ENCODE peak calls at places on chromosomes 12 and 14, in five cellular contexts. B is tibial artery, S is cardiac muscle cell, C is fibroblast of lung, L is brain microvascular endothelial cell. H is an unnamed sample. For H3K36me3, the result is how much of the 10 kb centered on the place peaks cover.

GRCh38 chr12:26001530-26001929 is 43.0 kb downstream of the RASSF8 start:
- DNase-seq in L (no peak), S (no peak), C (no peak), B (no peak), H (no peak)

GRCh38 chr14:73943083-73943482 is 6.8 kb downstream of the FAM161B start:
- DNase-seq in S (peak), L (peak), C (peak), B (peak), H (no peak)

GRCh38 chr12:13211859-13212664 is 15.5 kb downstream of the EMP1 start:
- DNase-seq in S (peak), B (no peak), C (peak), L (peak), H (peak)

GRCh38 chr12:43980627-43981191 is 144.8 kb downstream of the TMEM117 start:
- DNase-seq in B (no peak), S (no peak), C (no peak), L (no peak), H (peak)

GRCh38 chr14:53193193-53193592 is 40.1 kb upstream of the DDHD1 start:
- DNase-seq in B (no peak), L (peak), S (peak), C (peak), H (no peak)

GRCh38 chr12:4506870-4507269 is 31.8 kb upstream of the RAD51AP1 start:
- DNase-seq in S (peak), B (no peak), L (peak), C (peak), H (no peak)

GRCh38 chr12:84969226-84969625 is 56.6 kb upstream of the SLC6A15 start:
- DNase-seq in L (no peak), B (no peak), C (no peak), S (no peak), H (no peak)

GRCh38 chr14:34711169-34711568 is 3.2 kb downstream of the CFL2 start:
- DNase-seq in S (peak), B (no peak), C (peak), L (peak), H (no peak)

GRCh38 chr14:52845079-52845478 is 53.7 kb upstream of the GNPNAT1 start:
- DNase-seq in L (no peak), S (no peak), C (no peak), B (no peak), H (no peak)

GRCh38 chr12:64518396-64518795 is 66.5 kb downstream of the TBK1 start:
- DNase-seq in C (no peak), L (no peak), B (no peak), S (no peak), H (no peak)

GRCh38 chr14:95614335-95614734 is 71.9 kb upstream of the TCL1B start:
- DNase-seq in L (no peak), S (no peak), B (no peak), C (no peak), H (peak)

GRCh38 chr12:75783093-75783877 is 248.3 kb downstream of the PHLDA1 start:
- DNase-seq in L (no peak), S (no peak), B (peak), C (peak), H (no peak)

GRCh38 chr14:106652494-106652893 is 1126.1 kb downstream of the TMEM121 start:
- DNase-seq in B (no peak), S (no peak), C (no peak), L (no peak), H (no peak)

GRCh38 chr12:1162083-1162760 is 171.2 kb downstream of the ERC1 start:
- DNase-seq in S (no peak), L (no peak), B (no peak), C (no peak), H (no peak)

GRCh38 chr12:101768781-101769180 is 29.5 kb upstream of the SYCP3 start:
- DNase-seq in L (no peak), C (no peak), B (no peak), S (no peak), H (no peak)

GRCh38 chr12:101769865-101770264 is 30.6 kb upstream of the SYCP3 start:
- DNase-seq in L (no peak), S (no peak), C (no peak), B (no peak), H (no peak)

GRCh38 chr12:101775814-101776213 is 36.6 kb upstream of the SYCP3 start:
- DNase-seq in S (no peak), C (no peak), B (no peak), L (no peak), H (no peak)

GRCh38 chr12:101773560-101774206 is 34.4 kb upstream of the SYCP3 start:
- DNase-seq in S (peak), C (peak), L (peak), B (peak), H (peak)

GRCh38 chr12:101772019-101772774 is 32.9 kb upstream of the SYCP3 start:
- DNase-seq in C (no peak), S (peak), L (no peak), B (no peak), H (no peak)
- TF ChIP-seq CTCF in C (no peak), S (no peak), L (no peak), B (no peak), H (no peak)

GRCh38 chr12:50174971-50175715 is 8.0 kb upstream of the CERS5 start:
- DNase-seq in B (no peak), L (no peak), C (peak), S (peak), H (peak)

DNA sequence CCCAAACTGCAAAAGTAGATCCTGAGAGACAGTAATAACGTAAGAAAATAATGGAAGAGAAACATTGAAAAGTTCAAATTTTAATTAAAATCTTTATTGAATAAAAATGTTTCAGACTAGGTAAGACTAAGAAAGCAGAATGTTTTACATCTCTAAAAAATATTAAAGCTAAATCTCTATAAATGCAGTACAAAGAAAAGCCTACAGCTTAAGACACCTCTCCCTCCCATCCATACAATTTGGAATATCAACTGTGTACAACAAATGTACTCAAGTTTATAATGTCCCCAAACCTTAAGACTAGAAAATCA is 8.5 kb upstream of the CERS5 start:
- DNase-seq in L (no peak), S (no peak), C (no peak), B (no peak), H (no peak)
- H3K36me3 ChIP-seq in L (under half), S (under half), C (under half), B (under half), H (under half)

GRCh38 chr12:24852420-24852819 is 96.5 kb downstream of the BCAT1 start:
- DNase-seq in L (no peak), C (peak), B (no peak), S (no peak), H (no peak)
- TF ChIP-seq CTCF in L (peak), C (no peak), B (no peak), S (peak), H (peak)

GRCh38 chr12:66141299-66141698 is 10.7 kb upstream of the LLPH start:
- DNase-seq in C (no peak), B (no peak), S (no peak), L (no peak), H (no peak)

GRCh38 chr12:66132408-66132807 is 1.9 kb upstream of the LLPH start:
- DNase-seq in L (peak), B (no peak), C (peak), S (peak), H (no peak)

GRCh38 chr12:66139328-66139727 is 8.8 kb upstream of the LLPH start:
- DNase-seq in S (no peak), L (no peak), B (no peak), C (no peak), H (no peak)

GRCh38 chr12:66140726-66141125 is 10.2 kb upstream of the LLPH start:
- DNase-seq in C (peak), S (no peak), B (no peak), L (no peak), H (no peak)

GRCh38 chr12:66137937-66138336 is 7.4 kb upstream of the LLPH start:
- DNase-seq in B (no peak), C (no peak), S (no peak), L (no peak), H (no peak)
- H3K36me3 ChIP-seq in B (half or more), C (under half), S (under half), L (under half), H (under half)

GRCh38 chr12:68334136-68334535 is 2.0 kb upstream of the MDM1 start:
- DNase-seq in B (no peak), L (no peak), S (no peak), C (no peak), H (no peak)

GRCh38 chr12:68335462-68335861 is 3.3 kb upstream of the MDM1 start:
- DNase-seq in B (no peak), C (no peak), S (no peak), L (no peak), H (no peak)

GRCh38 chr12:68332726-68333630 is 816 bp upstream of the MDM1 start:
- DNase-seq in C (no peak), S (peak), L (no peak), B (no peak), H (no peak)

GRCh38 chr12:68331500-68331868 is 678 bp downstream of the MDM1 start:
- DNase-seq in B (no peak), S (no peak), C (no peak), L (no peak), H (no peak)

GRCh38 chr12:68331869-68332725 is at the start of gene MDM1:
- DNase-seq in C (peak), S (peak), B (peak), L (peak), H (peak)
- TF ChIP-seq CTCF in C (no peak), S (no peak), B (no peak), L (no peak), H (no peak)

DNA sequence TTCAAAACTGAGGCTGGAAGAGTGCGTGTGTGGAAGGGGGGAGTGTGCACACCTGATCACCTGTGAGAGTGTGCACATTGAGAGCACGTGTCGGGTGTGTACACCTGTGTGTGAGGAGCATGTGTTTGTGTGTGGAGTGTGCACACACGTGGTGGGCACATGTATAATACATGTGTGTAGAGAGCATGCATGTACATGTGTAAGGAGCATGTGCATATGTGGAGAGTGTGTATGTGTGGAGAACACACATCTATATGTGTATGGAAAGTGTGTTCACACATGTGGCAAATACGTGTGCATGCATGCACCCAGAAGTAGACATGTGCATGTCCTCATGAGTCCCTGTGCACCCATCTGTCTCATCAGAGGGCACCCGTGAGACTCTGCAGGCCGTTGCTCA is 63.1 kb upstream of the GPR68 start:
- DNase-seq in S (no peak), C (no peak), B (no peak), L (no peak), H (no peak)
- H3K36me3 ChIP-seq in S (under half), C (under half), B (under half), L (under half), H (under half)

GRCh38 chr14:93703941-93704340 is 84.3 kb downstream of the PRIMA1 start:
- DNase-seq in L (no peak), C (no peak), S (no peak), B (peak), H (no peak)
- TF ChIP-seq CTCF in L (no peak), C (no peak), S (no peak), B (no peak), H (no peak)